ENCODE peak calls at places on chromosomes 7 and 10, in eight cellular contexts. X is GM20000, Z is fibroblast of pulmonary artery, I is BE2C, L is neural progenitor cell, N is cardiac muscle cell, D is GM13977, G is heart right ventricle. V is an unnamed sample.

GRCh38 chr7:96740130-96740529 is 30.5 kb upstream of the SEM1 start:
- DNase-seq in Z (no peak), G (no peak), N (no peak), X (no peak), I (no peak), D (no peak), L (no peak), V (no peak)

GRCh38 chr7:114539575-114539974 is 125.0 kb downstream of the FOXP2 start:
- DNase-seq in L (peak; percentile 20), X (no peak), I (no peak), D (no peak), G (peak; percentile 4), N (peak; percentile 65), Z (peak; percentile 47), V (peak; percentile 46)

GRCh38 chr7:82700739-82701138 is 257.2 kb upstream of the CACNA2D1 start:
- DNase-seq in I (peak; percentile 43), D (no peak), G (no peak), X (no peak), Z (no peak), L (no peak), N (no peak), V (no peak)

GRCh38 chr10:116815641-116816415 is 33.5 kb upstream of the ENO4 start:
- DNase-seq in N (no peak), X (no peak), I (no peak), G (no peak), Z (no peak), D (no peak), L (no peak), V (no peak)

GRCh38 chr10:63713191-63714144 is 192.3 kb downstream of the REEP3 start:
- DNase-seq in N (peak; percentile 97), X (no peak), D (no peak), G (peak; percentile 89), L (peak; percentile 94), Z (peak; percentile 95), I (peak; percentile 89), V (peak; percentile 56)

GRCh38 chr7:151601521-151602305 is 82.0 kb upstream of the RHEB start:
- DNase-seq in X (no peak), D (no peak), Z (no peak), N (peak; percentile 19), L (no peak), G (no peak), I (no peak), V (no peak)

GRCh38 chr10:6729071-6729773 is 149.1 kb upstream of the PRKCQ start:
- DNase-seq in N (peak; percentile 31), D (no peak), L (no peak), I (no peak), X (no peak), Z (peak; percentile 35), G (no peak), V (peak; percentile 51)

GRCh38 chr10:2891073-2891769 is 176.1 kb upstream of the PFKP start:
- DNase-seq in N (no peak), D (no peak), Z (no peak), X (no peak), I (no peak), L (no peak), G (no peak), V (no peak)

GRCh38 chr10:123804716-123805115 is 86.9 kb downstream of the CPXM2 start:
- DNase-seq in I (no peak), G (no peak), L (no peak), N (peak; percentile 80), D (no peak), Z (peak; percentile 91), X (no peak), V (no peak)

GRCh38 chr10:102876747-102877153 is 7.5 kb downstream of the AS3MT start:
- DNase-seq in D (no peak), X (no peak), G (no peak), L (no peak), Z (no peak), I (no peak), N (no peak), V (no peak)

GRCh38 chr7:134327896-134328295 is 11.2 kb upstream of the SLC35B4 start:
- DNase-seq in G (no peak), L (peak; percentile 78), X (peak; percentile 63), Z (peak; percentile 47), N (peak; percentile 69), I (peak; percentile 74), D (peak; percentile 52), V (peak; percentile 51)

GRCh38 chr10:97759157-97759980 is 12.4 kb downstream of the SFRP5 start:
- DNase-seq in L (peak; percentile 85), I (peak; percentile 86), Z (peak; percentile 74), G (peak; percentile 53), D (peak; percentile 78), X (peak; percentile 77), N (peak; percentile 83), V (peak; percentile 71)

GRCh38 chr7:92456241-92456640 is 9.0 kb downstream of the GATAD1 start:
- DNase-seq in Z (peak; percentile 8), X (no peak), G (no peak), D (no peak), I (no peak), N (no peak), L (no peak), V (no peak)

GRCh38 chr10:7161484-7162283 is 249.2 kb downstream of the SFMBT2 start:
- DNase-seq in Z (peak; percentile 79), L (no peak), X (no peak), N (peak; percentile 87), I (no peak), D (no peak), G (peak; percentile 23), V (no peak)

GRCh38 chr7:103729026-103729425 is 260.4 kb downstream of the RELN start:
- DNase-seq in N (no peak), Z (no peak), I (no peak), L (no peak), X (no peak), D (no peak), G (no peak), V (no peak)

GRCh38 chr10:97132273-97132672 is 53.5 kb downstream of the SLIT1 start:
- DNase-seq in N (no peak), G (no peak), D (no peak), I (no peak), X (no peak), Z (no peak), L (no peak), V (no peak)

GRCh38 chr10:91410638-91411367 is 659 bp downstream of the HECTD2 start:
- DNase-seq in X (peak; percentile 31), D (peak; percentile 36), N (peak; percentile 50), I (no peak), G (peak; percentile 20), Z (peak; percentile 54), L (peak; percentile 17), V (no peak)

GRCh38 chr7:128410092-128410665 is 397 bp upstream of the IMPDH1 start:
- DNase-seq in X (peak; percentile 56), N (peak; percentile 95), G (no peak), D (peak; percentile 60), Z (peak; percentile 79), I (peak; percentile 55), L (peak; percentile 81), V (peak; percentile 67)

GRCh38 chr10:88110355-88110754 is 246.9 kb downstream of the PTEN start:
- DNase-seq in I (no peak), X (no peak), G (no peak), D (no peak), L (no peak), N (no peak), Z (peak; percentile 42), V (peak; percentile 21)

GRCh38 chr7:112188257-112188656 is 17.9 kb downstream of the DOCK4 start:
- DNase-seq in N (no peak), L (no peak), I (no peak), Z (no peak), G (no peak), D (no peak), X (no peak), V (no peak)

GRCh38 chr10:59968705-59969104 is 62.3 kb upstream of the CCDC6 start:
- DNase-seq in N (no peak), X (no peak), L (no peak), G (no peak), I (no peak), D (no peak), Z (no peak), V (peak; percentile 58)

GRCh38 chr7:5310822-5311405 is 28.2 kb downstream of the SLC29A4 start:
- DNase-seq in D (no peak), Z (no peak), I (no peak), G (no peak), N (no peak), L (no peak), X (no peak), V (no peak)

GRCh38 chr7:121392277-121393004 is 3.7 kb downstream of the FAM3C start:
- DNase-seq in L (no peak), D (no peak), N (no peak), Z (no peak), X (no peak), I (no peak), G (no peak), V (no peak)

DNA sequence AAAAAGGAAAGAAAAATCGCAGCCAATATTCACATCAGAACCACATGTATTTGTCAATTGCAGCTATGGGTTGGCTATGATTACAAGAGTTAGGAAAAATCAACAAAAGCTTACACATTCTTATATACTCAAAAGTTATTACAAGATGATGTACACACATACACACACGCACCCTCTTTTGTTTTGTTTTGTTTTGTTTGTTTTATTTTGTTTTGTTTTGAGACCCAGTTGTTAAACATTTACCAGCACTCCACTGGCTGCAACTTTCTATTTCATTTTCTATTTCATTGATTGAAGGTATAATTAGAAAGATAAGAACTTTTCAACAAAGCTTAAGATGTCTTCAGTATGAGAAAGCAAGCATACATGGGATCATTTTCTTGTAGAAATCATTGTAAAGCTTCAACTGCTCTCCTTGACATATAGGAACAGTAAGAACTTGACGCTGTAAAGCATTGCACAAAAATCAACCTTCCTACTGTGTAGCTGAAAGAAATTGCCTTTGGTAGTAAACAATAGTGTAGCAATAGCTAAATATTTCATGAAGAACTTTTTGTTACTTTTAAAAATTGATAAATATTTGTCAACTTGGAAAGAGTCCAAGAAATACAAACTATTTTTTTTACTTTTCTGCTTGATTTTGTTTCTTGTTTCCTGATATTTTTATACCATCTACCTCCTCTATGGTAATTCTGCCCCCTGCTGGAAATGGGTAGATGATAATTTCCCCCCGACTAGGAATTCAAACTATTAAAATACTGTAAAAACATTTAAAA is 205.9 kb downstream of the MBL2 start:
- DNase-seq in G (no peak), I (peak; percentile 11), L (peak; percentile 61), D (no peak), N (peak; percentile 83), Z (peak; percentile 81), X (peak; percentile 3), V (peak; percentile 45)
- TF ChIP-seq CTCF in G (peak; percentile 18), I (peak; percentile 54), L (peak; percentile 80), D (peak; percentile 30), N (peak; percentile 66), Z (peak; percentile 69), X (no peak), V (peak; percentile 66)

GRCh38 chr10:1301138-1301537 is 245.0 kb downstream of the WDR37 start:
- DNase-seq in X (no peak), L (no peak), I (no peak), G (no peak), Z (no peak), N (no peak), D (no peak), V (no peak)
- TF ChIP-seq CTCF in X (no peak), L (no peak), I (peak; percentile 18), G (no peak), Z (no peak), N (no peak), D (no peak), V (no peak)

GRCh38 chr7:142528608-142529408 is 220.5 kb upstream of the PRSS1 start:
- DNase-seq in D (no peak), Z (no peak), G (no peak), X (no peak), L (no peak), N (no peak), I (no peak), V (no peak)
- TF ChIP-seq CTCF in D (no peak), Z (no peak), G (no peak), X (no peak), L (no peak), N (peak; percentile 19), I (no peak), V (no peak)

GRCh38 chr10:126063353-126063791 is 167.0 kb downstream of the FANK1 start:
- DNase-seq in X (no peak), D (no peak), G (no peak), Z (peak; percentile 48), L (no peak), N (peak; percentile 51), I (no peak), V (no peak)
- TF ChIP-seq CTCF in X (no peak), D (no peak), G (no peak), Z (no peak), L (no peak), N (no peak), I (no peak), V (no peak)

V was measured in Calu3.